ENCODE peak calls at places on chromosomes 11 and 22, in eight cellular contexts. One of them, this sample, is unnamed.

GRCh38 chr22:42172385-42173172 is 42.0 kb upstream of the CYP2D6 start:
- DNase-seq in Peyer's patch: no peak
- DNase-seq in cardiac fibroblast: peak; percentile 61
- DNase-seq in CD8-positive, alpha-beta T cell: no peak
- DNase-seq in AG10803: no peak
- DNase-seq in coronary artery: no peak
- DNase-seq in left lung: no peak
- DNase-seq in A549: no peak
- DNase-seq in this sample: peak; percentile 60

GRCh38 chr11:84780689-84781293 is 846.4 kb downstream of the DLG2 start:
- DNase-seq in cardiac fibroblast: peak; percentile 51
- DNase-seq in AG10803: peak; percentile 34
- DNase-seq in CD8-positive, alpha-beta T cell: no peak
- DNase-seq in coronary artery: no peak
- DNase-seq in A549: no peak
- DNase-seq in left lung: no peak
- DNase-seq in Peyer's patch: no peak
- DNase-seq in this sample: peak; percentile 43

GRCh38 chr11:96464695-96465307 is 75.0 kb downstream of the JRKL start:
- DNase-seq in A549: peak; percentile 70
- DNase-seq in left lung: no peak
- DNase-seq in coronary artery: no peak
- DNase-seq in cardiac fibroblast: peak; percentile 87
- DNase-seq in AG10803: peak; percentile 76
- DNase-seq in CD8-positive, alpha-beta T cell: no peak
- DNase-seq in Peyer's patch: no peak
- DNase-seq in this sample: peak; percentile 80

GRCh38 chr11:69447786-69448185 is 33.7 kb upstream of the LINC01488 start:
- DNase-seq in cardiac fibroblast: no peak
- DNase-seq in CD8-positive, alpha-beta T cell: no peak
- DNase-seq in coronary artery: no peak
- DNase-seq in Peyer's patch: no peak
- DNase-seq in left lung: no peak
- DNase-seq in AG10803: no peak
- DNase-seq in A549: no peak
- DNase-seq in this sample: no peak

GRCh38 chr11:68099474-68100405 is 21.4 kb downstream of the CHKA start:
- DNase-seq in CD8-positive, alpha-beta T cell: peak; percentile 62
- DNase-seq in Peyer's patch: peak; percentile 48
- DNase-seq in AG10803: no peak
- DNase-seq in A549: no peak
- DNase-seq in cardiac fibroblast: no peak
- DNase-seq in coronary artery: no peak
- DNase-seq in left lung: peak; percentile 70
- DNase-seq in this sample: no peak

GRCh38 chr11:89177691-89178231 is at the start of gene TYR:
- DNase-seq in A549: no peak
- DNase-seq in cardiac fibroblast: no peak
- DNase-seq in CD8-positive, alpha-beta T cell: no peak
- DNase-seq in coronary artery: no peak
- DNase-seq in left lung: no peak
- DNase-seq in AG10803: no peak
- DNase-seq in Peyer's patch: no peak
- DNase-seq in this sample: no peak

GRCh38 chr11:81002374-81002773 is 1561.5 kb upstream of the TENM4 start:
- DNase-seq in cardiac fibroblast: no peak
- DNase-seq in CD8-positive, alpha-beta T cell: no peak
- DNase-seq in coronary artery: no peak
- DNase-seq in left lung: no peak
- DNase-seq in AG10803: no peak
- DNase-seq in A549: no peak
- DNase-seq in Peyer's patch: no peak
- DNase-seq in this sample: no peak

GRCh38 chr11:78318733-78319132 is 98.9 kb downstream of the GAB2 start:
- DNase-seq in left lung: no peak
- DNase-seq in A549: no peak
- DNase-seq in AG10803: peak; percentile 55
- DNase-seq in Peyer's patch: no peak
- DNase-seq in CD8-positive, alpha-beta T cell: no peak
- DNase-seq in coronary artery: no peak
- DNase-seq in cardiac fibroblast: no peak
- DNase-seq in this sample: no peak

GRCh38 chr11:64675417-64676252 is 47.4 kb downstream of the NRXN2 start:
- DNase-seq in cardiac fibroblast: peak; percentile 94
- DNase-seq in A549: peak; percentile 64
- DNase-seq in AG10803: peak; percentile 91
- DNase-seq in CD8-positive, alpha-beta T cell: no peak
- DNase-seq in coronary artery: peak; percentile 95
- DNase-seq in left lung: no peak
- DNase-seq in Peyer's patch: no peak
- DNase-seq in this sample: peak; percentile 92

GRCh38 chr22:42847110-42847509 is 10.0 kb downstream of the ARFGAP3 start:
- DNase-seq in A549: no peak
- DNase-seq in AG10803: no peak
- DNase-seq in Peyer's patch: no peak
- DNase-seq in CD8-positive, alpha-beta T cell: no peak
- DNase-seq in coronary artery: no peak
- DNase-seq in left lung: no peak
- DNase-seq in cardiac fibroblast: no peak
- DNase-seq in this sample: no peak

GRCh38 chr11:12086271-12087074 is 23.9 kb upstream of the MICAL2 start:
- DNase-seq in A549: peak; percentile 89
- DNase-seq in Peyer's patch: no peak
- DNase-seq in AG10803: peak; percentile 98
- DNase-seq in coronary artery: peak; percentile 95
- DNase-seq in CD8-positive, alpha-beta T cell: no peak
- DNase-seq in left lung: peak; percentile 65
- DNase-seq in cardiac fibroblast: peak; percentile 98
- DNase-seq in this sample: peak; percentile 98

GRCh38 chr11:61918251-61919112 is 1.1 kb upstream of the RAB3IL1 start:
- DNase-seq in AG10803: peak; percentile 66
- DNase-seq in cardiac fibroblast: no peak
- DNase-seq in A549: no peak
- DNase-seq in coronary artery: peak; percentile 75
- DNase-seq in CD8-positive, alpha-beta T cell: no peak
- DNase-seq in Peyer's patch: no peak
- DNase-seq in left lung: no peak
- DNase-seq in this sample: peak; percentile 37

GRCh38 chr11:111441443-111441842 is 62.4 kb upstream of the POU2AF1 start:
- DNase-seq in left lung: no peak
- DNase-seq in AG10803: peak; percentile 42
- DNase-seq in coronary artery: no peak
- DNase-seq in A549: no peak
- DNase-seq in cardiac fibroblast: peak; percentile 54
- DNase-seq in CD8-positive, alpha-beta T cell: no peak
- DNase-seq in Peyer's patch: no peak
- DNase-seq in this sample: peak; percentile 84

GRCh38 chr22:29050457-29050856 is 11.2 kb downstream of the C22orf31 start:
- DNase-seq in coronary artery: no peak
- DNase-seq in left lung: no peak
- DNase-seq in Peyer's patch: no peak
- DNase-seq in cardiac fibroblast: no peak
- DNase-seq in AG10803: no peak
- DNase-seq in A549: no peak
- DNase-seq in CD8-positive, alpha-beta T cell: no peak
- DNase-seq in this sample: no peak

GRCh38 chr11:123454060-123454651 is 24.1 kb downstream of the GRAMD1B start:
- DNase-seq in coronary artery: no peak
- DNase-seq in AG10803: no peak
- DNase-seq in cardiac fibroblast: peak; percentile 85
- DNase-seq in Peyer's patch: no peak
- DNase-seq in left lung: peak; percentile 42
- DNase-seq in CD8-positive, alpha-beta T cell: peak; percentile 52
- DNase-seq in A549: peak; percentile 81
- DNase-seq in this sample: no peak

GRCh38 chr11:80096736-80097135 is 655.9 kb upstream of the TENM4 start:
- DNase-seq in left lung: no peak
- DNase-seq in coronary artery: no peak
- DNase-seq in Peyer's patch: no peak
- DNase-seq in cardiac fibroblast: peak; percentile 14
- DNase-seq in A549: no peak
- DNase-seq in CD8-positive, alpha-beta T cell: no peak
- DNase-seq in AG10803: peak; percentile 90
- DNase-seq in this sample: peak; percentile 72

GRCh38 chr11:66429983-66430602 is 8.6 kb downstream of the MRPL11 start:
- DNase-seq in AG10803: peak; percentile 68
- DNase-seq in A549: peak; percentile 72
- DNase-seq in left lung: peak; percentile 58
- DNase-seq in coronary artery: peak; percentile 80
- DNase-seq in Peyer's patch: peak; percentile 46
- DNase-seq in CD8-positive, alpha-beta T cell: peak; percentile 76
- DNase-seq in cardiac fibroblast: peak; percentile 82
- DNase-seq in this sample: peak; percentile 72

GRCh38 chr11:70158201-70158600 is 44.9 kb upstream of the FADD start:
- DNase-seq in coronary artery: no peak
- DNase-seq in left lung: no peak
- DNase-seq in Peyer's patch: no peak
- DNase-seq in AG10803: peak; percentile 7
- DNase-seq in CD8-positive, alpha-beta T cell: no peak
- DNase-seq in cardiac fibroblast: peak; percentile 9
- DNase-seq in A549: peak; percentile 35
- DNase-seq in this sample: no peak

GRCh38 chr11:88188251-88189030 is 13.2 kb upstream of the RAB38 start:
- DNase-seq in CD8-positive, alpha-beta T cell: no peak
- DNase-seq in Peyer's patch: no peak
- DNase-seq in A549: no peak
- DNase-seq in AG10803: no peak
- DNase-seq in cardiac fibroblast: no peak
- DNase-seq in coronary artery: no peak
- DNase-seq in left lung: no peak
- DNase-seq in this sample: no peak

GRCh38 chr11:45847908-45848316 is 637 bp downstream of the CRY2 start:
- DNase-seq in coronary artery: no peak
- DNase-seq in A549: peak; percentile 56
- DNase-seq in cardiac fibroblast: peak; percentile 62
- DNase-seq in CD8-positive, alpha-beta T cell: no peak
- DNase-seq in left lung: peak; percentile 56
- DNase-seq in AG10803: peak; percentile 76
- DNase-seq in Peyer's patch: peak; percentile 39
- DNase-seq in this sample: peak; percentile 57

GRCh38 chr11:118176400-118177134 is at the start of gene SCN2B:
- DNase-seq in CD8-positive, alpha-beta T cell: no peak
- DNase-seq in Peyer's patch: no peak
- DNase-seq in cardiac fibroblast: no peak
- DNase-seq in coronary artery: no peak
- DNase-seq in left lung: no peak
- DNase-seq in A549: no peak
- DNase-seq in AG10803: no peak
- DNase-seq in this sample: no peak

GRCh38 chr11:124086447-124086846 is 28.8 kb upstream of the VWA5A start:
- DNase-seq in coronary artery: no peak
- DNase-seq in CD8-positive, alpha-beta T cell: no peak
- DNase-seq in left lung: no peak
- DNase-seq in Peyer's patch: no peak
- DNase-seq in A549: no peak
- DNase-seq in cardiac fibroblast: no peak
- DNase-seq in AG10803: no peak
- DNase-seq in this sample: no peak

GRCh38 chr11:48538991-48539390 is 50.4 kb downstream of the OR4A47 start:
- DNase-seq in cardiac fibroblast: peak; percentile 3
- DNase-seq in Peyer's patch: no peak
- DNase-seq in AG10803: no peak
- DNase-seq in A549: no peak
- DNase-seq in CD8-positive, alpha-beta T cell: no peak
- DNase-seq in coronary artery: no peak
- DNase-seq in left lung: no peak
- DNase-seq in this sample: no peak

GRCh38 chr11:132312161-132312560 is 941.7 kb downstream of the NTM start:
- DNase-seq in cardiac fibroblast: peak; percentile 89
- DNase-seq in CD8-positive, alpha-beta T cell: no peak
- DNase-seq in A549: no peak
- DNase-seq in AG10803: peak; percentile 53
- DNase-seq in left lung: no peak
- DNase-seq in Peyer's patch: no peak
- DNase-seq in coronary artery: no peak
- DNase-seq in this sample: peak; percentile 34

GRCh38 chr11:2913029-2913431 is 16.2 kb downstream of the PHLDA2 start:
- DNase-seq in cardiac fibroblast: peak; percentile 47
- DNase-seq in AG10803: no peak
- DNase-seq in left lung: no peak
- DNase-seq in coronary artery: no peak
- DNase-seq in CD8-positive, alpha-beta T cell: no peak
- DNase-seq in A549: no peak
- DNase-seq in Peyer's patch: no peak
- DNase-seq in this sample: peak; percentile 45
- H3K4me3 ChIP-seq in cardiac fibroblast: no peak overlapping the region
- H3K4me3 ChIP-seq in AG10803: no peak overlapping the region
- H3K4me3 ChIP-seq in left lung: no peak overlapping the region
- H3K4me3 ChIP-seq in coronary artery: no peak overlapping the region
- H3K4me3 ChIP-seq in CD8-positive, alpha-beta T cell: no peak overlapping the region
- H3K4me3 ChIP-seq in A549: peak overlapping the region; percentile 25
- H3K4me3 ChIP-seq in Peyer's patch: no peak overlapping the region
- H3K4me3 ChIP-seq in this sample: no peak overlapping the region

DNA sequence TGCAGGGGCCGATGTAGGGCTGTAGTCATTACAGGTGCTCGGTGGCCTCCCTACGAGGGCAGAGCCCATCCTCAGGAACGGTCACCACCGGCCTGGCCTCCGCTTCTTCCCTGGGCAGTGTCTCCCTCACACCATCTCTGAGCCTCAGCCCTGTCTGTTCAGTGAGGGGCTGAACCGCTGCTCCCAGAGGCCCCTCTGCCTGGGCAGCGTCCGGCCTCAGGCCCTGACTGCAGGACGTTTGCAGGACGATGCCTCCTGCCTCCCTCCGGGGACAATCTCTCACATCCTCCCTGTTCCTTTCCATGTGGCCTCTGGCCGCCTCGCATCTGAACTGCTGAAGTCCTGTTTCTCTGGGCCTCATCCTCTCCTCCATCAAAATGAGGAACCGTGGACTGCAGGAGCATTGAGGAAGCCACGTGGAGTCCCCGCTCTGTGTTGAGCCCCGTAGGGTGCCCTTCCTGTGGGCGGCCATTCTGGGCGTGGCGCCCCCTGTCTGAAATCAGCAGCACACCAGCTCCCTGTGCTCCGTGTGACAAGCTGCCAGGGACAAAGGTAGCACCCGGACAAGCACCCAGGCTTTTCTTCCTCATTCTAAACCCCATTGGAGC is 933.5 kb downstream of the BRD1 start:
- DNase-seq in Peyer's patch: peak; percentile 2
- DNase-seq in CD8-positive, alpha-beta T cell: peak; percentile 45
- DNase-seq in cardiac fibroblast: no peak
- DNase-seq in coronary artery: peak; percentile 60
- DNase-seq in A549: peak; percentile 5
- DNase-seq in left lung: no peak
- DNase-seq in AG10803: no peak
- DNase-seq in this sample: no peak
- TF ChIP-seq CTCF in Peyer's patch: no peak
- TF ChIP-seq CTCF in CD8-positive, alpha-beta T cell: no peak
- TF ChIP-seq CTCF in cardiac fibroblast: no peak
- TF ChIP-seq CTCF in coronary artery: no peak
- TF ChIP-seq CTCF in A549: no peak
- TF ChIP-seq CTCF in left lung: no peak
- TF ChIP-seq CTCF in AG10803: no peak
- TF ChIP-seq CTCF in this sample: no peak

GRCh38 chr11:43556892-43557291 is 123.6 kb upstream of the HSD17B12 start:
- DNase-seq in coronary artery: no peak
- DNase-seq in cardiac fibroblast: no peak
- DNase-seq in left lung: no peak
- DNase-seq in Peyer's patch: no peak
- DNase-seq in CD8-positive, alpha-beta T cell: no peak
- DNase-seq in AG10803: no peak
- DNase-seq in A549: no peak
- DNase-seq in this sample: no peak
- H3K4me3 ChIP-seq in coronary artery: no peak overlapping the region
- H3K4me3 ChIP-seq in cardiac fibroblast: no peak overlapping the region
- H3K4me3 ChIP-seq in left lung: no peak overlapping the region
- H3K4me3 ChIP-seq in Peyer's patch: no peak overlapping the region
- H3K4me3 ChIP-seq in CD8-positive, alpha-beta T cell: no peak overlapping the region
- H3K4me3 ChIP-seq in AG10803: no peak overlapping the region
- H3K4me3 ChIP-seq in A549: peak overlapping the region; percentile 13
- H3K4me3 ChIP-seq in this sample: no peak overlapping the region

GRCh38 chr22:40156001-40156516 is 21.7 kb upstream of the TNRC6B start:
- DNase-seq in CD8-positive, alpha-beta T cell: no peak
- DNase-seq in AG10803: no peak
- DNase-seq in A549: peak; percentile 55
- DNase-seq in left lung: peak; percentile 47
- DNase-seq in coronary artery: no peak
- DNase-seq in Peyer's patch: no peak
- DNase-seq in cardiac fibroblast: peak; percentile 47
- DNase-seq in this sample: peak; percentile 37
- TF ChIP-seq CTCF in CD8-positive, alpha-beta T cell: no peak
- TF ChIP-seq CTCF in AG10803: no peak
- TF ChIP-seq CTCF in A549: no peak
- TF ChIP-seq CTCF in left lung: no peak
- TF ChIP-seq CTCF in coronary artery: no peak
- TF ChIP-seq CTCF in Peyer's patch: peak; percentile 58
- TF ChIP-seq CTCF in cardiac fibroblast: peak; percentile 13
- TF ChIP-seq CTCF in this sample: peak; percentile 22